ENCODE peak calls at places on chromosomes 2 and 18, in seven cellular contexts. One of them, this sample, is unnamed.

GRCh38 chr18:2654828-2655152 is 736 bp upstream of the SMCHD1 start:
- DNase-seq in IMR-90: peak; percentile 7
- DNase-seq in psoas muscle: no peak
- DNase-seq in OCI-LY7: no peak
- DNase-seq in heart right ventricle: no peak
- DNase-seq in endodermal cell: no peak
- DNase-seq in LNCaP clone FGC: no peak
- DNase-seq in this sample: no peak

GRCh38 chr2:100228967-100229366 is 86.6 kb upstream of the AFF3 start:
- DNase-seq in IMR-90: no peak
- DNase-seq in psoas muscle: no peak
- DNase-seq in OCI-LY7: no peak
- DNase-seq in heart right ventricle: no peak
- DNase-seq in endodermal cell: no peak
- DNase-seq in LNCaP clone FGC: no peak
- DNase-seq in this sample: no peak

GRCh38 chr2:234805826-234806225 is 146.0 kb upstream of the SH3BP4 start:
- DNase-seq in IMR-90: no peak
- DNase-seq in psoas muscle: no peak
- DNase-seq in OCI-LY7: no peak
- DNase-seq in heart right ventricle: no peak
- DNase-seq in endodermal cell: no peak
- DNase-seq in LNCaP clone FGC: no peak
- DNase-seq in this sample: no peak

GRCh38 chr2:160114020-160114419 is 51.6 kb upstream of the PLA2R1 start:
- DNase-seq in IMR-90: no peak
- DNase-seq in psoas muscle: no peak
- DNase-seq in OCI-LY7: no peak
- DNase-seq in heart right ventricle: no peak
- DNase-seq in endodermal cell: no peak
- DNase-seq in LNCaP clone FGC: no peak
- DNase-seq in this sample: peak; percentile 28

GRCh38 chr2:201852878-201853415 is 46.6 kb downstream of the CDK15 start:
- DNase-seq in IMR-90: peak; percentile 34
- DNase-seq in psoas muscle: no peak
- DNase-seq in OCI-LY7: no peak
- DNase-seq in heart right ventricle: no peak
- DNase-seq in endodermal cell: no peak
- DNase-seq in LNCaP clone FGC: no peak
- DNase-seq in this sample: peak; percentile 51

GRCh38 chr2:53442783-53443182 is 324.8 kb upstream of the CHAC2 start:
- DNase-seq in IMR-90: no peak
- DNase-seq in psoas muscle: no peak
- DNase-seq in OCI-LY7: no peak
- DNase-seq in heart right ventricle: no peak
- DNase-seq in endodermal cell: peak; percentile 80
- DNase-seq in LNCaP clone FGC: no peak
- DNase-seq in this sample: no peak

GRCh38 chr2:105235388-105236059 is 6.0 kb upstream of the GPR45 start:
- DNase-seq in IMR-90: peak; percentile 80
- DNase-seq in psoas muscle: peak; percentile 73
- DNase-seq in OCI-LY7: peak; percentile 75
- DNase-seq in heart right ventricle: peak; percentile 67
- DNase-seq in endodermal cell: peak; percentile 95
- DNase-seq in LNCaP clone FGC: no peak
- DNase-seq in this sample: peak; percentile 78

GRCh38 chr2:199485732-199486335 is 28.1 kb upstream of the SATB2 start:
- DNase-seq in IMR-90: peak; percentile 49
- DNase-seq in psoas muscle: peak; percentile 65
- DNase-seq in OCI-LY7: peak; percentile 83
- DNase-seq in heart right ventricle: peak; percentile 36
- DNase-seq in endodermal cell: peak; percentile 92
- DNase-seq in LNCaP clone FGC: no peak
- DNase-seq in this sample: peak; percentile 54

GRCh38 chr18:31065036-31065773 is 22.7 kb upstream of the DSC3 start:
- DNase-seq in IMR-90: no peak
- DNase-seq in psoas muscle: no peak
- DNase-seq in OCI-LY7: no peak
- DNase-seq in heart right ventricle: no peak
- DNase-seq in endodermal cell: peak; percentile 49
- DNase-seq in LNCaP clone FGC: no peak
- DNase-seq in this sample: no peak
- H3K4me3 ChIP-seq in IMR-90: no peak overlapping the region
- H3K4me3 ChIP-seq in psoas muscle: no peak overlapping the region
- H3K4me3 ChIP-seq in OCI-LY7: no peak overlapping the region
- H3K4me3 ChIP-seq in heart right ventricle: no peak overlapping the region
- H3K4me3 ChIP-seq in endodermal cell: no peak overlapping the region
- H3K4me3 ChIP-seq in LNCaP clone FGC: no peak overlapping the region
- H3K4me3 ChIP-seq in this sample: no peak overlapping the region

GRCh38 chr2:9110893-9111569 is 95.6 kb upstream of the ASAP2 start:
- DNase-seq in IMR-90: peak; percentile 32
- DNase-seq in psoas muscle: no peak
- DNase-seq in OCI-LY7: no peak
- DNase-seq in heart right ventricle: no peak
- DNase-seq in endodermal cell: peak; percentile 97
- DNase-seq in LNCaP clone FGC: no peak
- DNase-seq in this sample: peak; percentile 28
- TF ChIP-seq CTCF in IMR-90: no peak
- TF ChIP-seq CTCF in psoas muscle: no peak
- TF ChIP-seq CTCF in OCI-LY7: peak; percentile 17
- TF ChIP-seq CTCF in heart right ventricle: no peak
- TF ChIP-seq CTCF in endodermal cell: peak; percentile 93
- TF ChIP-seq CTCF in LNCaP clone FGC: peak; percentile 22
- TF ChIP-seq CTCF in this sample: peak; percentile 14

DNA sequence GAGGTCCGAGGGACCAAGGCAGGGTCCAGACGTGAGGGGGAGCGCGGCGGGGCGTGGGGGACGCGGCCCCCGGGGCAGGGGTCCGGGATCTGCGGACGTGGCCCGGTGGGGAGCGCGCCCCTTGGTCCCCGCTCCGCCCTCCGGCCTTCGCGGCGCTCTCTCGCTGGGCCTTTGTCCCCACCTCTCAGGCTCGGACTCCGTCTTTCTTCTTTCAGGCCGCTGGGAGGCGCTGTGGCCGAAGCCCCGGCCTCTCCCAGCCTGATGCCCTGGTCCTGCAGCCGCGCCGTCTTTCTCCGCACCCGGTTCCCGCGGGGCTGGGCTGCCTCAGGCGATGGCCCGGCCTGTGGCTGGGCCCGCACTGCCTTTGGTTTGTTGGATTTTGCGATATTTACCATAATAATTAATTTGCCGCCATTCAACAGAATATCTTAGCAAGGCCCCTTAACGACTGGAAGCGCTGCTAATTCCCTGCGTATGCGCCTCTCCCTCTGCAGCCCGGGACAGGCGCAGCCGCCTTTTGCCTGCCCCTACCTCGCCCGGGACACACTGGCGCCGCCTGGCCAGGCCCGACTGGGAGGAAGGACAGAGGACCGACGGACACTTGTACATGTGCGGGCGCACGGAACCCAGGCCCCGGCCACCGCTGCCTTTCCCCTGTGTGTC is 10.8 kb downstream of the SIX3 start:
- DNase-seq in IMR-90: peak; percentile 34
- DNase-seq in psoas muscle: peak; percentile 64
- DNase-seq in OCI-LY7: peak; percentile 26
- DNase-seq in heart right ventricle: no peak
- DNase-seq in endodermal cell: peak; percentile 92
- DNase-seq in LNCaP clone FGC: no peak
- DNase-seq in this sample: peak; percentile 68
- H3K4me3 ChIP-seq in IMR-90: no peak overlapping the region
- H3K4me3 ChIP-seq in psoas muscle: peak overlapping the region; percentile 53
- H3K4me3 ChIP-seq in OCI-LY7: no peak overlapping the region
- H3K4me3 ChIP-seq in heart right ventricle: peak overlapping the region; percentile 45
- H3K4me3 ChIP-seq in endodermal cell: peak overlapping the region; percentile 69
- H3K4me3 ChIP-seq in LNCaP clone FGC: no peak overlapping the region
- H3K4me3 ChIP-seq in this sample: peak overlapping the region; percentile 34

GRCh38 chr2:71154798-71155197 is 24.4 kb downstream of the MPHOSPH10 start:
- DNase-seq in IMR-90: no peak
- DNase-seq in psoas muscle: no peak
- DNase-seq in OCI-LY7: peak; percentile 66
- DNase-seq in heart right ventricle: no peak
- DNase-seq in endodermal cell: peak; percentile 87
- DNase-seq in LNCaP clone FGC: no peak
- DNase-seq in this sample: no peak
- TF ChIP-seq CTCF in IMR-90: no peak
- TF ChIP-seq CTCF in psoas muscle: no peak
- TF ChIP-seq CTCF in OCI-LY7: peak; percentile 72
- TF ChIP-seq CTCF in heart right ventricle: no peak
- TF ChIP-seq CTCF in endodermal cell: peak; percentile 77
- TF ChIP-seq CTCF in LNCaP clone FGC: no peak
- TF ChIP-seq CTCF in this sample: peak; percentile 15

DNA sequence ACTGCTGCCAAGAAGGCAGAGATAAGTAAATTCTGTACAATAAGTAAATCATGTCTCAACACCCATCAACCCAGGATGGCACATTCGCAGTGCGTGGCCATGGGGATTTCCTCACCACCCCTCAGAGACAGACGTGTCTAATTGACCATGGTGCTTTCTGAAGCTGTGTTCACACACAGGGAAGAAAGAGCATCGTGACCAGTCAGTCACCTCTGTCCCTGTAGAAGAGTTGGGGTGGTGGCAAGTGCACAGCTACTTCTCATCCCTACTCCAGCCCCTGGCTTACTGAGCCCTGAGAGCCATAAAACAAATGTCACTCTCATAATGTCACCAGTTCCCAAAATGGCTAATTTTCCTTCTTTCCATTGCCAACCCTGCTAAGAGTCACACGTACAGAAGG is 31.3 kb upstream of the MLPH start:
- DNase-seq in IMR-90: no peak
- DNase-seq in psoas muscle: no peak
- DNase-seq in OCI-LY7: no peak
- DNase-seq in heart right ventricle: no peak
- DNase-seq in endodermal cell: no peak
- DNase-seq in LNCaP clone FGC: no peak
- DNase-seq in this sample: no peak
- H3K4me3 ChIP-seq in IMR-90: no peak overlapping the region
- H3K4me3 ChIP-seq in psoas muscle: no peak overlapping the region
- H3K4me3 ChIP-seq in OCI-LY7: no peak overlapping the region
- H3K4me3 ChIP-seq in heart right ventricle: no peak overlapping the region
- H3K4me3 ChIP-seq in endodermal cell: no peak overlapping the region
- H3K4me3 ChIP-seq in LNCaP clone FGC: no peak overlapping the region
- H3K4me3 ChIP-seq in this sample: no peak overlapping the region

GRCh38 chr18:35122586-35123224 is 81.5 kb downstream of the MAPRE2 start:
- DNase-seq in IMR-90: no peak
- DNase-seq in psoas muscle: peak; percentile 77
- DNase-seq in OCI-LY7: no peak
- DNase-seq in heart right ventricle: no peak
- DNase-seq in endodermal cell: peak; percentile 90
- DNase-seq in LNCaP clone FGC: no peak
- DNase-seq in this sample: no peak
- TF ChIP-seq CTCF in IMR-90: no peak
- TF ChIP-seq CTCF in psoas muscle: peak; percentile 37
- TF ChIP-seq CTCF in OCI-LY7: no peak
- TF ChIP-seq CTCF in heart right ventricle: no peak
- TF ChIP-seq CTCF in endodermal cell: peak; percentile 69
- TF ChIP-seq CTCF in LNCaP clone FGC: no peak
- TF ChIP-seq CTCF in this sample: no peak

DNA sequence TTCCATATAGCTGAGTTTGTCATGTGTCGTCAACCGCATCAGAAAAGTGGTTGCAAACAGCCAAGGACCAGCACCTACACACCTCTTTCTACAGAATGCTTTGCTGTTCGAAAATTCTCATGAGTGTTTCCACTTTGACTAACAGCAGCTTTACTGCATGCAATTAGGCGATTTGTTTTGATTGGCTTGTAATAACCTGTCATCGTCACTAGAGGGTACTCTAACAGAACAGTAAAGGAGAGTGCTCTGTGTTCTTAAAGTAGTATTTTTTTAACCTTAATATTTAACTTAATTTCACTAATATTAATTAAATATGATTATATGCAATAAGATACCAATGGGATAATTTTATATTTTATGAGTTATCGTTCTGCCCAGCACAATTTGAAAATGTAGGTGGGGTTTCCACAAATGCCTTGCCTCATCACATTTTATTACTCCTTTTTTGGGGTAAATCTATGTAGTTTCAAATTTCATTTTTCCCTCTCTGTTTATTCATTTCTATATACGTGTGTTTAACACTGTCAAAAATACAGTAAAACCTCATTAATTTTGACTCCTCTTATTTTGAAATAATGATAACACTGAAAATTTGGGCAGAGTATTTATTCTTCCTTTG is 502.2 kb downstream of the NRXN1 start:
- DNase-seq in IMR-90: peak; percentile 71
- DNase-seq in psoas muscle: no peak
- DNase-seq in OCI-LY7: peak; percentile 51
- DNase-seq in heart right ventricle: no peak
- DNase-seq in endodermal cell: no peak
- DNase-seq in LNCaP clone FGC: no peak
- DNase-seq in this sample: peak; percentile 52
- H3K4me3 ChIP-seq in IMR-90: no peak overlapping the region
- H3K4me3 ChIP-seq in psoas muscle: no peak overlapping the region
- H3K4me3 ChIP-seq in OCI-LY7: no peak overlapping the region
- H3K4me3 ChIP-seq in heart right ventricle: no peak overlapping the region
- H3K4me3 ChIP-seq in endodermal cell: no peak overlapping the region
- H3K4me3 ChIP-seq in LNCaP clone FGC: no peak overlapping the region
- H3K4me3 ChIP-seq in this sample: no peak overlapping the region

DNA sequence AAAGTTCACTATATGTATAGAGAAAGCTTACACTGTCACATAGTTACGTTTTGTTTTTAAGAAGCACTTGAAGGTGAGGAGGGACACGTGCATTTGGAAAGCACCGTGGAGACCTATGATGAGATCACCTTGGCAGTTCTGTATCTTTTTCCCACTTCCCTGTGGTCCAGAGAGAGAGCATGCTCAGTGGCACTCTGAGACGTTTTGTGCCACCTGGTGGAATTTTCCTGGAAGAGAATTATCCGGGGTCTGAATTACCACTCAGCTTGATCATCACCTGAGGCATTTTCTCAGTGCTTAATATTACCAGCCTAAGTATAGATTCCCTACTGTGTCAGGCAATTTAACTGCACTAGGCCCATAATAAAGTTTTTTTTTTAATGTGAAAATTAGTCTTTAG is 469.4 kb upstream of the SMIM21 start:
- DNase-seq in IMR-90: no peak
- DNase-seq in psoas muscle: no peak
- DNase-seq in OCI-LY7: no peak
- DNase-seq in heart right ventricle: no peak
- DNase-seq in endodermal cell: peak; percentile 56
- DNase-seq in LNCaP clone FGC: peak; percentile 27
- DNase-seq in this sample: no peak
- TF ChIP-seq CTCF in IMR-90: no peak
- TF ChIP-seq CTCF in psoas muscle: no peak
- TF ChIP-seq CTCF in OCI-LY7: no peak
- TF ChIP-seq CTCF in heart right ventricle: no peak
- TF ChIP-seq CTCF in endodermal cell: peak; percentile 62
- TF ChIP-seq CTCF in LNCaP clone FGC: peak; percentile 68
- TF ChIP-seq CTCF in this sample: no peak

This sample was measured in fibroblast of mammary gland.